ENCODE peak calls at places on chromosomes 6 and 20, in eight cellular contexts. One of them, this sample, is unnamed.
A peak's percentile ranks its signal among the peaks of the same experiment; 100 is the strongest.

GRCh38 chr6:36095497-36096391 is 34.6 kb upstream of the MAPK13 start:
- DNase-seq in epithelial cell of esophagus: no peak
- DNase-seq in foreskin fibroblast: no peak
- DNase-seq in neural crest cell: no peak
- DNase-seq in AG09309: no peak
- DNase-seq in lower leg skin: no peak
- DNase-seq in progenitor cell of endocrine pancreas: no peak
- DNase-seq in A549: peak; percentile 71
- DNase-seq in this sample: no peak

GRCh38 chr6:140180306-140180705 is 805.9 kb upstream of the CITED2 start:
- DNase-seq in epithelial cell of esophagus: no peak
- DNase-seq in foreskin fibroblast: no peak
- DNase-seq in neural crest cell: no peak
- DNase-seq in AG09309: no peak
- DNase-seq in lower leg skin: no peak
- DNase-seq in progenitor cell of endocrine pancreas: no peak
- DNase-seq in A549: no peak
- DNase-seq in this sample: no peak

GRCh38 chr6:7640607-7641577 is 50.9 kb downstream of the SNRNP48 start:
- DNase-seq in epithelial cell of esophagus: peak; percentile 95
- DNase-seq in foreskin fibroblast: no peak
- DNase-seq in neural crest cell: no peak
- DNase-seq in AG09309: peak; percentile 20
- DNase-seq in lower leg skin: no peak
- DNase-seq in progenitor cell of endocrine pancreas: no peak
- DNase-seq in A549: peak; percentile 47
- DNase-seq in this sample: no peak

GRCh38 chr6:25703005-25703404 is 51.0 kb downstream of the SCGN start:
- DNase-seq in epithelial cell of esophagus: no peak
- DNase-seq in foreskin fibroblast: no peak
- DNase-seq in neural crest cell: no peak
- DNase-seq in AG09309: no peak
- DNase-seq in lower leg skin: no peak
- DNase-seq in progenitor cell of endocrine pancreas: no peak
- DNase-seq in A549: no peak
- DNase-seq in this sample: no peak

GRCh38 chr20:42775037-42775436 is 414.7 kb downstream of the PTPRT start:
- DNase-seq in epithelial cell of esophagus: no peak
- DNase-seq in foreskin fibroblast: no peak
- DNase-seq in neural crest cell: no peak
- DNase-seq in AG09309: no peak
- DNase-seq in lower leg skin: no peak
- DNase-seq in progenitor cell of endocrine pancreas: no peak
- DNase-seq in A549: no peak
- DNase-seq in this sample: no peak

GRCh38 chr6:163159689-163160088 is 254.8 kb upstream of the QKI start:
- DNase-seq in epithelial cell of esophagus: no peak
- DNase-seq in foreskin fibroblast: no peak
- DNase-seq in neural crest cell: no peak
- DNase-seq in AG09309: no peak
- DNase-seq in lower leg skin: no peak
- DNase-seq in progenitor cell of endocrine pancreas: no peak
- DNase-seq in A549: no peak
- DNase-seq in this sample: no peak

GRCh38 chr6:8579372-8579771 is 144.0 kb upstream of the SLC35B3 start:
- DNase-seq in epithelial cell of esophagus: peak; percentile 65
- DNase-seq in foreskin fibroblast: no peak
- DNase-seq in neural crest cell: no peak
- DNase-seq in AG09309: no peak
- DNase-seq in lower leg skin: no peak
- DNase-seq in progenitor cell of endocrine pancreas: no peak
- DNase-seq in A549: no peak
- DNase-seq in this sample: no peak

GRCh38 chr20:63518946-63519764 is 1.4 kb upstream of the PPDPF start:
- DNase-seq in epithelial cell of esophagus: no peak
- DNase-seq in foreskin fibroblast: no peak
- DNase-seq in neural crest cell: no peak
- DNase-seq in AG09309: no peak
- DNase-seq in lower leg skin: no peak
- DNase-seq in progenitor cell of endocrine pancreas: peak; percentile 10
- DNase-seq in A549: no peak
- DNase-seq in this sample: no peak

GRCh38 chr20:37473249-37474000 is 47.6 kb upstream of the NNAT start:
- DNase-seq in epithelial cell of esophagus: no peak
- DNase-seq in foreskin fibroblast: no peak
- DNase-seq in neural crest cell: no peak
- DNase-seq in AG09309: no peak
- DNase-seq in lower leg skin: no peak
- DNase-seq in progenitor cell of endocrine pancreas: no peak
- DNase-seq in A549: no peak
- DNase-seq in this sample: no peak

GRCh38 chr6:66662721-66663120 is 955.7 kb upstream of the EYS start:
- DNase-seq in epithelial cell of esophagus: no peak
- DNase-seq in foreskin fibroblast: no peak
- DNase-seq in neural crest cell: peak; percentile 15
- DNase-seq in AG09309: no peak
- DNase-seq in lower leg skin: no peak
- DNase-seq in progenitor cell of endocrine pancreas: no peak
- DNase-seq in A549: no peak
- DNase-seq in this sample: no peak

GRCh38 chr6:70651326-70651905 is 16.3 kb upstream of the SMAP1 start:
- DNase-seq in epithelial cell of esophagus: no peak
- DNase-seq in foreskin fibroblast: no peak
- DNase-seq in neural crest cell: no peak
- DNase-seq in AG09309: no peak
- DNase-seq in lower leg skin: no peak
- DNase-seq in progenitor cell of endocrine pancreas: no peak
- DNase-seq in A549: no peak
- DNase-seq in this sample: no peak

GRCh38 chr6:125306756-125307149 is 5.0 kb upstream of the HDDC2 start:
- DNase-seq in epithelial cell of esophagus: no peak
- DNase-seq in foreskin fibroblast: no peak
- DNase-seq in neural crest cell: no peak
- DNase-seq in AG09309: no peak
- DNase-seq in lower leg skin: no peak
- DNase-seq in progenitor cell of endocrine pancreas: no peak
- DNase-seq in A549: no peak
- DNase-seq in this sample: no peak

GRCh38 chr6:167115054-167115453 is 7.8 kb upstream of the CCR6 start:
- DNase-seq in epithelial cell of esophagus: no peak
- DNase-seq in foreskin fibroblast: no peak
- DNase-seq in neural crest cell: no peak
- DNase-seq in AG09309: no peak
- DNase-seq in lower leg skin: no peak
- DNase-seq in progenitor cell of endocrine pancreas: no peak
- DNase-seq in A549: no peak
- DNase-seq in this sample: no peak

GRCh38 chr6:79777713-79778579 is 146.8 kb downstream of the SH3BGRL2 start:
- DNase-seq in epithelial cell of esophagus: peak; percentile 74
- DNase-seq in foreskin fibroblast: peak; percentile 34
- DNase-seq in neural crest cell: peak; percentile 86
- DNase-seq in AG09309: peak; percentile 1
- DNase-seq in lower leg skin: peak; percentile 64
- DNase-seq in progenitor cell of endocrine pancreas: peak; percentile 71
- DNase-seq in A549: peak; percentile 60
- DNase-seq in this sample: peak; percentile 85

GRCh38 chr6:49252901-49253300 is 210.2 kb downstream of the MMUT start:
- DNase-seq in epithelial cell of esophagus: peak; percentile 72
- DNase-seq in foreskin fibroblast: no peak
- DNase-seq in neural crest cell: no peak
- DNase-seq in AG09309: no peak
- DNase-seq in lower leg skin: no peak
- DNase-seq in progenitor cell of endocrine pancreas: no peak
- DNase-seq in A549: no peak
- DNase-seq in this sample: no peak

GRCh38 chr20:35174458-35175216 is 2.8 kb downstream of the PROCR start:
- DNase-seq in epithelial cell of esophagus: peak; percentile 38
- DNase-seq in foreskin fibroblast: no peak
- DNase-seq in neural crest cell: no peak
- DNase-seq in AG09309: no peak
- DNase-seq in lower leg skin: no peak
- DNase-seq in progenitor cell of endocrine pancreas: no peak
- DNase-seq in A549: peak; percentile 37
- DNase-seq in this sample: peak; percentile 22

GRCh38 chr6:27478141-27478705 is 5.3 kb upstream of the ZNF184 start:
- DNase-seq in epithelial cell of esophagus: peak; percentile 20
- DNase-seq in foreskin fibroblast: no peak
- DNase-seq in neural crest cell: no peak
- DNase-seq in AG09309: no peak
- DNase-seq in lower leg skin: no peak
- DNase-seq in progenitor cell of endocrine pancreas: no peak
- DNase-seq in A549: no peak
- DNase-seq in this sample: no peak

GRCh38 chr20:41050361-41051019 is 21.9 kb downstream of the TOP1 start:
- DNase-seq in epithelial cell of esophagus: no peak
- DNase-seq in foreskin fibroblast: no peak
- DNase-seq in neural crest cell: no peak
- DNase-seq in AG09309: no peak
- DNase-seq in lower leg skin: no peak
- DNase-seq in progenitor cell of endocrine pancreas: no peak
- DNase-seq in A549: no peak
- DNase-seq in this sample: no peak

GRCh38 chr6:77624468-77624867 is 28.4 kb upstream of the MEI4 start:
- DNase-seq in epithelial cell of esophagus: no peak
- DNase-seq in foreskin fibroblast: no peak
- DNase-seq in neural crest cell: no peak
- DNase-seq in AG09309: no peak
- DNase-seq in lower leg skin: no peak
- DNase-seq in progenitor cell of endocrine pancreas: no peak
- DNase-seq in A549: no peak
- DNase-seq in this sample: no peak

GRCh38 chr6:77619114-77619513 is 33.7 kb upstream of the MEI4 start:
- DNase-seq in epithelial cell of esophagus: no peak
- DNase-seq in foreskin fibroblast: no peak
- DNase-seq in neural crest cell: no peak
- DNase-seq in AG09309: no peak
- DNase-seq in lower leg skin: no peak
- DNase-seq in progenitor cell of endocrine pancreas: no peak
- DNase-seq in A549: no peak
- DNase-seq in this sample: no peak

DNA sequence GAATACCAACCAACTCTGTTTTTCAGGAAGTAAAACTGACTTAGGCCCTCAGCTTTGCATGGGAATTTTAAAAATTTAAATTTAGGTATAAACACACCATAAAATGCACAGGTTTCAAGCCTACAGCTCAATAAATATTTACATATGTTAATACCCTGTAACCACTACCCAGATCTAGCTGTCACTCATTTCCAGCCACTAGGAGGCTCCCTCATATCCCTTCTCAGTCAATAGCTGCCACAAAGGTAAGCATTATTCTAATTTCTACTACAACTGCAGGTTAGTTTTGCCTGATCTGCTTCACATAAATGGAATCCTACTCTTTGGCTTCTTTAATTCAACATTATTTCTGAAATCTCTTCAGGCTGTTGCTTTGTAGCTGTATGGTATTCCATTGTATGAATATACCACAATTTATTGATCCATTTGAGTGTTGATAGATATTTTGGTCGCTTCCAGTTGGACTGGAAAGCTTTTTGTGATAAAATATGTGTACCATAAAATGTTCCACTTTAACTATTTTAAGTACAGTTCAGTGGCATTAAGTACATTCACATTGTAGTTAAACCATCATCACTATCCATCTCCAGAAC is 32.5 kb upstream of the MEI4 start:
- DNase-seq in epithelial cell of esophagus: peak; percentile 53
- DNase-seq in foreskin fibroblast: no peak
- DNase-seq in neural crest cell: peak; percentile 4
- DNase-seq in AG09309: no peak
- DNase-seq in lower leg skin: no peak
- DNase-seq in progenitor cell of endocrine pancreas: no peak
- DNase-seq in A549: peak; percentile 0
- DNase-seq in this sample: peak; percentile 7
- TF ChIP-seq CTCF in epithelial cell of esophagus: peak; percentile 74
- TF ChIP-seq CTCF in foreskin fibroblast: no peak
- TF ChIP-seq CTCF in neural crest cell: peak; percentile 66
- TF ChIP-seq CTCF in AG09309: peak; percentile 11
- TF ChIP-seq CTCF in lower leg skin: no peak
- TF ChIP-seq CTCF in progenitor cell of endocrine pancreas: peak; percentile 30
- TF ChIP-seq CTCF in A549: no peak
- TF ChIP-seq CTCF in this sample: peak; percentile 56

GRCh38 chr6:37698264-37699137 is 818 bp upstream of the MDGA1 start:
- DNase-seq in epithelial cell of esophagus: peak; percentile 25
- DNase-seq in foreskin fibroblast: no peak
- DNase-seq in neural crest cell: peak; percentile 55
- DNase-seq in AG09309: no peak
- DNase-seq in lower leg skin: no peak
- DNase-seq in progenitor cell of endocrine pancreas: peak; percentile 42
- DNase-seq in A549: peak; percentile 58
- DNase-seq in this sample: peak; percentile 76
- TF ChIP-seq CTCF in epithelial cell of esophagus: no peak
- TF ChIP-seq CTCF in foreskin fibroblast: no peak
- TF ChIP-seq CTCF in neural crest cell: no peak
- TF ChIP-seq CTCF in AG09309: no peak
- TF ChIP-seq CTCF in lower leg skin: no peak
- TF ChIP-seq CTCF in progenitor cell of endocrine pancreas: peak; percentile 15
- TF ChIP-seq CTCF in A549: no peak
- TF ChIP-seq CTCF in this sample: no peak

DNA sequence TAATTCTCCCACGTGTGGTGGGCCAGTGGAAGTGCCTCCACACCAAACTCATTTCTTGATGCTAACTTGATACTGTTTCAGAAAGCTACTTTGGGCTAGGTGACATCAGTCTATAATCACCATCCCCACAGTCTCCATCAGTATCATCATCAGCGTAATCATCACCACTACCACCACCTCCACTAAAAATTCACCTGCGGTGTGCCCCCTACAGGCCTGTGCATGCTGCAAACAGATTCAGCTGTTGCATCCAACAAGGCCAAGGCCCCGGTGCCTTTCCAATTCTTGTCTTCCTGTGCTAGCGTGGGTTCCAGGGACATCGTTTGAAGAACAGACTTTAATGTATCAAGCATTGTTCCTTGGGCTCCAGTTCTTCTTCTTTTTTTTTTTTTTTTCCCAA is 201.3 kb upstream of the EXOC2 start:
- DNase-seq in epithelial cell of esophagus: no peak
- DNase-seq in foreskin fibroblast: no peak
- DNase-seq in neural crest cell: no peak
- DNase-seq in AG09309: no peak
- DNase-seq in lower leg skin: no peak
- DNase-seq in progenitor cell of endocrine pancreas: no peak
- DNase-seq in A549: no peak
- DNase-seq in this sample: no peak
- TF ChIP-seq CTCF in epithelial cell of esophagus: no peak
- TF ChIP-seq CTCF in foreskin fibroblast: peak; percentile 15
- TF ChIP-seq CTCF in neural crest cell: no peak
- TF ChIP-seq CTCF in AG09309: no peak
- TF ChIP-seq CTCF in lower leg skin: no peak
- TF ChIP-seq CTCF in progenitor cell of endocrine pancreas: peak; percentile 13
- TF ChIP-seq CTCF in A549: no peak
- TF ChIP-seq CTCF in this sample: no peak

DNA sequence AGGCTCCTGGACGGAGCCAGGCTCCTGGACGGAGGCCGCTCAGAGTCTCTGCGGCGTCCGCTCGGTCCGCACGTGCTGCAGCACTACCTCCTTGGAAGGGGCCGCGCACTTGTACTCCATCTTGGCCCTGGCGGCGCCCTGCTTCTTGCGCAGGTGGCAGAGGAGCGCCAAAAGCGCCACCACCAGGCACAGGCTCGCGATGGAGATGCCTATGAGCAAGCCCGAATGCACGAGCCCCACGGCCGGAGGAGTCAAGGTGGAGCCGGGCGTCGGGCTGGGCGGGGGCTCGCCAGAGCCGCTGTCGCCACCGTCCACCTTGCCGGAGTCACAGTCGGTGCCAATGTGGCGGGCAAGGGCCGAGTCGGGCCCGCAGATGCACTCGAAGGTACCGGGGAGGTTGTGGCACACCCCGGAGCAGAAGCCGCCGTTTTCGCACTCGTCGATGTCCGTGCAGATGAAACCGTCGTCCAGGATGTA is 1.7 kb downstream of the THBD start:
- DNase-seq in epithelial cell of esophagus: peak; percentile 59
- DNase-seq in foreskin fibroblast: no peak
- DNase-seq in neural crest cell: no peak
- DNase-seq in AG09309: no peak
- DNase-seq in lower leg skin: no peak
- DNase-seq in progenitor cell of endocrine pancreas: no peak
- DNase-seq in A549: peak; percentile 71
- DNase-seq in this sample: no peak
- TF ChIP-seq CTCF in epithelial cell of esophagus: peak; percentile 34
- TF ChIP-seq CTCF in foreskin fibroblast: no peak
- TF ChIP-seq CTCF in neural crest cell: no peak
- TF ChIP-seq CTCF in AG09309: no peak
- TF ChIP-seq CTCF in lower leg skin: no peak
- TF ChIP-seq CTCF in progenitor cell of endocrine pancreas: no peak
- TF ChIP-seq CTCF in A549: peak; percentile 22
- TF ChIP-seq CTCF in this sample: no peak